ENCODE peak calls at places on chromosome 3, in five cellular contexts. O, Y, H, N and G are unnamed samples.

GRCh38 chr3:33639889-33640288 is 78.2 kb downstream of the CLASP2 start:
- DNase-seq in O (no peak), Y (no peak), H (no peak), N (no peak), G (no peak)

GRCh38 chr3:186788482-186789370 is 5.3 kb downstream of the EIF4A2 start:
- DNase-seq in O (no peak), Y (no peak), H (no peak), N (peak), G (no peak)

GRCh38 chr3:45258317-45258716 is 32.2 kb upstream of the TMEM158 start:
- DNase-seq in O (no peak), Y (no peak), H (no peak), N (no peak), G (no peak)

GRCh38 chr3:55128201-55128870 is 200.5 kb upstream of the LRTM1 start:
- DNase-seq in O (peak), Y (peak), H (no peak), N (peak), G (no peak)

GRCh38 chr3:123262226-123262625 is 60.5 kb downstream of the SEC22A start:
- DNase-seq in O (no peak), Y (no peak), H (no peak), N (no peak), G (no peak)

GRCh38 chr3:142724682-142725351 is 983 bp downstream of the TRPC1 start:
- DNase-seq in O (peak), Y (peak), H (peak), N (peak), G (peak)

GRCh38 chr3:155084567-155084966 is 4.4 kb downstream of the MME start:
- DNase-seq in O (no peak), Y (no peak), H (no peak), N (no peak), G (no peak)

GRCh38 chr3:34016925-34017592 is 218.6 kb downstream of the PDCD6IP start:
- DNase-seq in O (no peak), Y (no peak), H (no peak), N (no peak), G (no peak)

GRCh38 chr3:45848392-45848791 is 6.5 kb upstream of the LZTFL1 start:
- DNase-seq in O (no peak), Y (no peak), H (no peak), N (no peak), G (no peak)

GRCh38 chr3:20076296-20076997 is 36.2 kb downstream of the KAT2B start:
- DNase-seq in O (no peak), Y (no peak), H (no peak), N (no peak), G (no peak)

GRCh38 chr3:134432236-134432635 is 53.5 kb downstream of the ANAPC13 start:
- DNase-seq in O (no peak), Y (no peak), H (no peak), N (no peak), G (no peak)

GRCh38 chr3:196076721-196077120 is 5.2 kb downstream of the TFRC start:
- DNase-seq in O (no peak), Y (no peak), H (no peak), N (no peak), G (no peak)

GRCh38 chr3:111712294-111713180 is 117.4 kb upstream of the ZBED2 start:
- DNase-seq in O (peak), Y (peak), H (no peak), N (peak), G (no peak)

GRCh38 chr3:25142609-25143355 is 285.3 kb upstream of the RARB start:
- DNase-seq in O (no peak), Y (no peak), H (no peak), N (no peak), G (no peak)

GRCh38 chr3:10553586-10554235 is 48.3 kb upstream of the ATP2B2 start:
- DNase-seq in O (peak), Y (no peak), H (no peak), N (no peak), G (no peak)

GRCh38 chr3:124826703-124827102 is 60.5 kb downstream of the ITGB5 start:
- DNase-seq in O (no peak), Y (no peak), H (no peak), N (peak), G (no peak)

GRCh38 chr3:150220791-150221190 is 187.3 kb upstream of the TSC22D2 start:
- DNase-seq in O (no peak), Y (peak), H (no peak), N (no peak), G (no peak)

GRCh38 chr3:70805044-70805732 is 492.8 kb upstream of the MDFIC2 start:
- DNase-seq in O (no peak), Y (no peak), H (no peak), N (peak), G (no peak)

GRCh38 chr3:12752803-12753202 is 6.3 kb downstream of the TMEM40 start:
- DNase-seq in O (no peak), Y (no peak), H (no peak), N (no peak), G (peak)

GRCh38 chr3:116201032-116201690 is 244.1 kb downstream of the LSAMP start:
- DNase-seq in O (no peak), Y (no peak), H (no peak), N (no peak), G (no peak)

GRCh38 chr3:125478321-125478720 is 41.7 kb downstream of the SNX4 start:
- DNase-seq in O (no peak), Y (no peak), H (no peak), N (peak), G (no peak)

GRCh38 chr3:89032331-89033063 is 74.9 kb upstream of the EPHA3 start:
- DNase-seq in O (no peak), Y (no peak), H (no peak), N (no peak), G (no peak)

GRCh38 chr3:143150076-143150475 is 30.5 kb downstream of the CHST2 start:
- DNase-seq in O (no peak), Y (no peak), H (no peak), N (no peak), G (no peak)

GRCh38 chr3:33886015-33886414 is 87.6 kb downstream of the PDCD6IP start:
- DNase-seq in O (no peak), Y (no peak), H (no peak), N (no peak), G (no peak)

DNA sequence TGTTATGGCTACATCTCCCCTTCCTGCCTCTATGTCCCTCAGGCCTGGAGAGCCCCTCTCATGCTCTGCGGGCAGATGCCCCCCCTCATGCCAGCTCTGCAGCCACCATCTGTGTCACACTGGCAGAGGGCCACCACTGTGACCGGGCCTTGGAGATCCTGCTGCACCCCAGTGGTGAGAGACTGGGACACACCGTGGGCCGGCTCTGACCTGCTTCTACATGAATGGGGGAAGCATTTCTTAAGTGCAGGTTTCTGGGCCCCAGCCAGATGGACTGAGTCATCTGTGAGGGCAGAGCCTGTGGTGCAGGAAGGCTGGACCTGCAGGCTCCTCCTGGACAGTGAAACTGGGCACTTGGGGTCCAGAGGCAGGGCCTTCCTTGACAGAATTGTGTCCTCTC is 4.8 kb downstream of the VWA5B2 start:
- DNase-seq in O (no peak), Y (peak), H (no peak), N (peak), G (no peak)
- TF ChIP-seq CTCF in O (no peak), Y (peak), H (no peak), N (peak), G (no peak)

GRCh38 chr3:32026583-32026982 is 45.0 kb downstream of the ZNF860 start:
- DNase-seq in O (no peak), Y (no peak), H (no peak), N (no peak), G (no peak)

GRCh38 chr3:32021748-32022147 is 40.2 kb downstream of the ZNF860 start:
- DNase-seq in O (no peak), Y (no peak), H (no peak), N (no peak), G (no peak)

GRCh38 chr3:32021155-32021554 is 39.6 kb downstream of the ZNF860 start:
- DNase-seq in O (no peak), Y (no peak), H (no peak), N (no peak), G (no peak)

GRCh38 chr3:32018723-32019564 is 37.4 kb downstream of the ZNF860 start:
- DNase-seq in O (no peak), Y (peak), H (no peak), N (peak), G (peak)

DNA sequence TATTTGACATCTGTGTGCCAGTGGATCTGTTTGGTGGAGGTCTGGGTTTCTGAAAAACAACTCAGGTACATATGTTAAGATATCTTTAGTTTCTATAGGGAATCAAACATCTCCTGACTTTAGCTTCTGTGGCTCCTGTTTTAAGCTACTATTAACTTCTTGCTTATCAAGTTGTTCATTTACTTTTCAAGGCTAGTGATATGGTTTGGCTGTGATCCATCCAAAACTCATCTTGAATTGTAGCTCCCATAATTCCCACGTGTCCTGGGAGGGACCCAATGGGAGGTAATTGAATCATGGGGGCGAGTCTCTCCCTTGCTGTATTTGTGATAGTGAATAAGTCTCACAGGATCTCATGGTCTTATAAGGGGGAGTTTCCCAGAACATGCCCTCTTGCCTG is 41.4 kb downstream of the ZNF860 start:
- DNase-seq in O (no peak), Y (no peak), H (no peak), N (no peak), G (no peak)
- TF ChIP-seq CTCF in O (no peak), Y (no peak), H (no peak), N (no peak), G (no peak)

GRCh38 chr3:157868881-157869280 is 237.3 kb downstream of the SHOX2 start:
- DNase-seq in O (no peak), Y (no peak), H (no peak), N (peak), G (no peak)

GRCh38 chr3:157871248-157871647 is 235.0 kb downstream of the SHOX2 start:
- DNase-seq in O (no peak), Y (no peak), H (no peak), N (no peak), G (no peak)

GRCh38 chr3:157868168-157868567 is 238.1 kb downstream of the SHOX2 start:
- DNase-seq in O (no peak), Y (no peak), H (no peak), N (peak), G (no peak)

GRCh38 chr3:157859541-157859940 is 246.7 kb downstream of the SHOX2 start:
- DNase-seq in O (no peak), Y (no peak), H (no peak), N (peak), G (no peak)

DNA sequence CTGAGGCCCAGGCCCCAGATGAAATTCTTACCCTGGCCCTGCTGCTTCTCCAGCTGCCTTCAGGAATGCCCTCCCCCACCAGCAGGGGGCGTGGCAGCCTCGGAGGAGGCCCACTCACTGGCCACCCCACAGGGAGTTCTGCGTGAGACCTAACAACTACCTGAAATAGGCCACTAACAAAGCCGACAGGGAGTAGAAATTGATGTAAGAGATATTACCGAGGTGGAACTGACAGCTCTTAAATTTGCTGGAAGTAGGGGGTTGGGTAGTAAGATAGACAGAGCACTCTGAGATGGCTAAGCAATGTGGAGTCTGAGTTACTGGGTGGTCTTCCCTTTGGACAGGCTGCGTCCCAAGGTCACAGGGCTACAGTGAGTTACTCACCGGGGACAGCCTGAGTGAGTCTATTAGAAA is 240.8 kb downstream of the SHOX2 start:
- DNase-seq in O (peak), Y (no peak), H (peak), N (no peak), G (peak)
- TF ChIP-seq CTCF in O (peak), Y (peak), H (peak), N (peak), G (peak)

DNA sequence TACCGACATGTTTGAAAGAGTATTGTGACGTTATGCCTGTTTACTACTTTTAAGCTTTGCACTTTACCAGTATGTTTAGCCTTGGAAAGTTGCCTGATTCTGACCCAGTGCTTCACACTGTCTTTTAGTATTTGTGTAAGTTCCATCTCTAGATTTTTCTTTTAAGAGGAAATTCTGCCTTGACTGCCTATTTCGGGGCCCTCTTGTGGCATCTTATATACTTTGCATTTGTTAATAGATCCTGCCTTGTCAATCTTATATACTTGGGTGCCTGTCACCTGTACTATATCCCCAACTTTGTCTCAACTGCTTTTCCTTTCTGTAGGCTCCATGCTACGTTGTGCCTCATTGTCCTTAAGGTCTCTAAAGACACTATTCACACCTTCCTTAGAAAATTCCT is 244.6 kb downstream of the STXBP5L start:
- DNase-seq in O (no peak), Y (peak), H (no peak), N (no peak), G (no peak)
- TF ChIP-seq CTCF in O (peak), Y (peak), H (no peak), N (no peak), G (no peak)

GRCh38 chr3:129164500-129164899 is 3.6 kb upstream of the ISY1 start:
- DNase-seq in O (no peak), Y (no peak), H (no peak), N (no peak), G (no peak)

GRCh38 chr3:129161860-129162271 is 1.0 kb upstream of the ISY1 start:
- DNase-seq in O (peak), Y (peak), H (no peak), N (no peak), G (no peak)

GRCh38 chr3:129160891-129161859 is at the start of gene ISY1:
- DNase-seq in O (peak), Y (peak), H (peak), N (peak), G (peak)

GRCh38 chr3:129166579-129167332 is 5.9 kb upstream of the ISY1 start:
- DNase-seq in O (no peak), Y (no peak), H (no peak), N (no peak), G (no peak)

GRCh38 chr3:129162729-129163579 is 2.1 kb upstream of the ISY1 start:
- DNase-seq in O (peak), Y (peak), H (no peak), N (no peak), G (no peak)
- TF ChIP-seq CTCF in O (no peak), Y (peak), H (no peak), N (peak), G (peak)

GRCh38 chr3:188487652-188488051 is 333.7 kb downstream of the LPP start:
- DNase-seq in O (no peak), Y (no peak), H (no peak), N (no peak), G (no peak)

GRCh38 chr3:188490416-188490815 is 336.5 kb downstream of the LPP start:
- DNase-seq in O (no peak), Y (no peak), H (no peak), N (no peak), G (no peak)

GRCh38 chr3:188486952-188487351 is 333.0 kb downstream of the LPP start:
- DNase-seq in O (no peak), Y (no peak), H (no peak), N (no peak), G (no peak)

GRCh38 chr3:188491276-188491687 is 337.3 kb downstream of the LPP start:
- DNase-seq in O (no peak), Y (no peak), H (no peak), N (peak), G (no peak)

GRCh38 chr3:188489639-188490405 is 335.9 kb downstream of the LPP start:
- DNase-seq in O (no peak), Y (no peak), H (no peak), N (peak), G (no peak)
- TF ChIP-seq CTCF in O (no peak), Y (no peak), H (no peak), N (no peak), G (no peak)

GRCh38 chr3:168654700-168655099 is 559.0 kb upstream of the GOLIM4 start:
- DNase-seq in O (no peak), Y (no peak), H (no peak), N (no peak), G (no peak)
- TF ChIP-seq CTCF in O (no peak), Y (no peak), H (no peak), N (no peak), G (no peak)